ENCODE peak calls at places on chromosome 4, in seven cellular contexts. L, X, N, T, B, U and A are unnamed samples.

GRCh38 chr4:13992041-13992440 is 364.5 kb upstream of the BOD1L1 start:
- DNase-seq in L (no peak), X (no peak), N (no peak), T (no peak), B (no peak), U (no peak), A (no peak)

GRCh38 chr4:153931804-153932203 is 142.9 kb upstream of the SFRP2 start:
- DNase-seq in L (no peak), X (no peak), N (no peak), T (no peak), B (no peak), U (no peak), A (no peak)

GRCh38 chr4:8016527-8016926 is 76.9 kb upstream of the AFAP1 start:
- DNase-seq in L (no peak), X (no peak), N (no peak), T (peak; percentile 24), B (no peak), U (no peak), A (no peak)

GRCh38 chr4:3168029-3168428 is 80.9 kb upstream of the MSANTD1 start:
- DNase-seq in L (no peak), X (no peak), N (no peak), T (peak; percentile 26), B (no peak), U (peak; percentile 8), A (no peak)

GRCh38 chr4:115113382-115114106 is at the start of gene NDST4:
- DNase-seq in L (peak; percentile 6), X (no peak), N (no peak), T (no peak), B (no peak), U (no peak), A (no peak)

GRCh38 chr4:55183926-55184599 is 58.7 kb upstream of the KDR start:
- DNase-seq in L (peak; percentile 53), X (peak; percentile 25), N (peak; percentile 27), T (no peak), B (no peak), U (no peak), A (peak; percentile 28)

GRCh38 chr4:76473186-76473585 is 38.2 kb downstream of the SHROOM3 start:
- DNase-seq in L (no peak), X (no peak), N (no peak), T (no peak), B (no peak), U (no peak), A (no peak)

GRCh38 chr4:88533088-88533790 is 9.7 kb upstream of the PYURF start:
- DNase-seq in L (no peak), X (no peak), N (no peak), T (no peak), B (no peak), U (no peak), A (no peak)

GRCh38 chr4:125389713-125390112 is 75.0 kb downstream of the FAT4 start:
- DNase-seq in L (peak; percentile 16), X (no peak), N (no peak), T (no peak), B (no peak), U (no peak), A (no peak)

GRCh38 chr4:6362896-6363295 is 93.2 kb downstream of the WFS1 start:
- DNase-seq in L (no peak), X (no peak), N (no peak), T (peak; percentile 63), B (no peak), U (no peak), A (no peak)

GRCh38 chr4:156686120-156686519 is 285.5 kb downstream of the PDGFC start:
- DNase-seq in L (no peak), X (no peak), N (no peak), T (no peak), B (no peak), U (no peak), A (no peak)

GRCh38 chr4:153344131-153345010 is at the start of gene MND1:
- DNase-seq in L (peak; percentile 80), X (peak; percentile 82), N (peak; percentile 79), T (peak; percentile 93), B (peak; percentile 86), U (no peak), A (peak; percentile 98)

GRCh38 chr4:164768516-164768915 is 14.6 kb downstream of the SMIM31 start:
- DNase-seq in L (peak; percentile 2), X (no peak), N (no peak), T (no peak), B (no peak), U (no peak), A (no peak)

GRCh38 chr4:69497886-69498395 is 2.2 kb upstream of the UGT2B4 start:
- DNase-seq in L (no peak), X (no peak), N (no peak), T (no peak), B (no peak), U (no peak), A (no peak)

GRCh38 chr4:163090997-163091684 is 75.5 kb downstream of the NAF1 start:
- DNase-seq in L (no peak), X (no peak), N (no peak), T (no peak), B (no peak), U (no peak), A (no peak)

GRCh38 chr4:174394915-174395314 is 111.2 kb downstream of the CEP44 start:
- DNase-seq in L (peak; percentile 53), X (no peak), N (no peak), T (no peak), B (no peak), U (no peak), A (no peak)

GRCh38 chr4:8831221-8832129 is 40.2 kb downstream of the HMX1 start:
- DNase-seq in L (no peak), X (peak; percentile 7), N (peak; percentile 22), T (no peak), B (peak; percentile 0), U (no peak), A (peak; percentile 38)

GRCh38 chr4:136383126-136383525 is 1149.2 kb downstream of the PCDH18 start:
- DNase-seq in L (peak; percentile 6), X (no peak), N (no peak), T (no peak), B (no peak), U (no peak), A (no peak)

GRCh38 chr4:10806993-10807645 is 122.6 kb upstream of the CLNK start:
- DNase-seq in L (no peak), X (no peak), N (no peak), T (no peak), B (no peak), U (no peak), A (no peak)
- TF ChIP-seq CTCF in L (no peak), X (no peak), N (no peak), T (no peak), B (no peak), U (no peak), A (no peak)

DNA sequence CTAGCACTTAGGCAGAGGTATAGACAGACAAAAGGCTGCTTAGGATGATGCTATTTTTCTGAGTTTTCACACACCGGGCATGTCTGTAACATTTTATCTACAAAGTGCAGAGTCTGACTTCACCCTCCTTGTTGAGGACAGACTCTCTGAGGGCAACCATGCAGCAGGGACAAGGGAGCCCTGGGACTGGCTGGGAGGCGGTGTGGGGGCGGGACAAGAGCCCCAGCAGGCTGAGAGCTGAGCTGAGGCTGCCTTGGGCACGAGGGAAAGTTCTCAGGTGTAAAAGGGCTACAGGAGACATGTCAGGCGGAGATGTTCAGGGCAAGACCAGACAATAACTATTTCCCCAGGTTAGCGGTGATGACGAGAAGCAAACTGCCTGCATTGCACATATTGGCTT is 81.6 kb downstream of the GATB start:
- DNase-seq in L (no peak), X (no peak), N (no peak), T (no peak), B (no peak), U (no peak), A (no peak)
- TF ChIP-seq EP300 in L (no peak), X (no peak), N (no peak), T (no peak), B (no peak), U (no peak), A (no peak)

DNA sequence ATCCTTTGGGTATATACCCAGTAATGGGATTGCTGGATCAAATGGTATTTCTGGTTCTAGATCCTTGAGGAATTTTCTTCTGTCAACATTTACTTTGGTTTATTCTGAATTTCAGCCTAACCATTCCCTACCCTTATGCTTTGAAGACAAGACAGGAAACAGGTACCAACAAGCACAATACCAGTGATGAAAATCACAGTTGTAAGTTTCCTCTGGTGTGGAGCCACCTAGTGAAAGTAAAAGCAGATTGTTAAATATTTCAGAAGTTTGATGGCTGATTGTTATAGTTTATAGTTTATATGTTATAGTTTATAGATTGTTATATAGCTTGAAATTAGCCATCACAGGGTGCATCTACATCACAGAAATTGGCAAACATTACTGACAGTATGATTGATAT is 104.5 kb upstream of the AGA start:
- DNase-seq in L (no peak), X (no peak), N (no peak), T (no peak), B (no peak), U (no peak), A (no peak)
- TF ChIP-seq CTCF in L (no peak), X (no peak), N (no peak), T (no peak), B (no peak), U (no peak), A (no peak)

GRCh38 chr4:179071120-179071519 is 1628.9 kb upstream of the AGA start:
- DNase-seq in L (no peak), X (no peak), N (no peak), T (no peak), B (no peak), U (no peak), A (no peak)
- TF ChIP-seq EP300 in L (no peak), X (no peak), N (no peak), T (no peak), B (no peak), U (no peak), A (no peak)